ENCODE peak calls at places on chromosomes 1 and 21, in nine cellular contexts. O, M, R, I, P, J, D, X and W are unnamed samples. For H3K36me3, the result is how much of the 10 kb centered on the place peaks cover.

GRCh38 chr1:27388337-27389005 is 4.0 kb upstream of the GPR3 start:
- DNase-seq in I (peak), P (peak), J (peak), X (peak), M (peak), O (peak), D (peak), R (peak), W (peak)

GRCh38 chr1:66553846-66554245 is 19.9 kb downstream of the SGIP1 start:
- DNase-seq in P (no peak), M (no peak), I (no peak), R (no peak), D (no peak), X (no peak), J (no peak), O (peak), W (no peak)

GRCh38 chr1:85708826-85709222 is 591 bp upstream of the ZNHIT6 start:
- DNase-seq in I (no peak), D (peak), O (no peak), P (no peak), J (no peak), X (no peak), R (peak), M (no peak), W (no peak)

GRCh38 chr1:6743189-6744101 is 41.8 kb upstream of the CAMTA1 start:
- DNase-seq in O (peak), J (no peak), X (no peak), M (no peak), R (peak), D (no peak), P (no peak), I (no peak), W (peak)

GRCh38 chr1:211688421-211688820 is 13.0 kb upstream of the NEK2 start:
- DNase-seq in P (no peak), R (no peak), D (no peak), M (no peak), J (no peak), X (no peak), O (no peak), I (no peak), W (no peak)

GRCh38 chr1:67489643-67490042 is 59.4 kb upstream of the SERBP1 start:
- DNase-seq in P (peak), J (no peak), D (peak), X (peak), I (peak), O (peak), R (peak), M (peak), W (peak)

GRCh38 chr1:88753506-88753905 is 69.4 kb downstream of the PKN2 start:
- DNase-seq in O (no peak), P (no peak), D (no peak), R (peak), J (no peak), X (no peak), M (no peak), I (no peak), W (no peak)

GRCh38 chr1:223631367-223631977 is 34.0 kb downstream of the CAPN8 start:
- DNase-seq in R (no peak), J (no peak), M (no peak), D (no peak), I (no peak), O (peak), P (no peak), X (no peak), W (peak)

GRCh38 chr1:4825841-4826450 is 171.5 kb downstream of the AJAP1 start:
- DNase-seq in R (no peak), I (peak), M (peak), O (no peak), X (peak), J (no peak), D (peak), P (no peak), W (peak)

GRCh38 chr1:206951318-206952105 is 5.2 kb upstream of the PIGR start:
- DNase-seq in D (peak), R (no peak), X (no peak), O (no peak), I (no peak), P (no peak), M (no peak), J (no peak), W (no peak)

GRCh38 chr1:54255026-54255425 is 55.1 kb downstream of the MRPL37 start:
- DNase-seq in D (no peak), I (no peak), M (no peak), P (no peak), R (no peak), J (no peak), X (no peak), O (peak), W (peak)

GRCh38 chr1:187241971-187242370 is 413.2 kb downstream of the PLA2G4A start:
- DNase-seq in D (no peak), P (no peak), R (no peak), O (no peak), M (no peak), I (no peak), J (no peak), X (no peak), W (no peak)

DNA sequence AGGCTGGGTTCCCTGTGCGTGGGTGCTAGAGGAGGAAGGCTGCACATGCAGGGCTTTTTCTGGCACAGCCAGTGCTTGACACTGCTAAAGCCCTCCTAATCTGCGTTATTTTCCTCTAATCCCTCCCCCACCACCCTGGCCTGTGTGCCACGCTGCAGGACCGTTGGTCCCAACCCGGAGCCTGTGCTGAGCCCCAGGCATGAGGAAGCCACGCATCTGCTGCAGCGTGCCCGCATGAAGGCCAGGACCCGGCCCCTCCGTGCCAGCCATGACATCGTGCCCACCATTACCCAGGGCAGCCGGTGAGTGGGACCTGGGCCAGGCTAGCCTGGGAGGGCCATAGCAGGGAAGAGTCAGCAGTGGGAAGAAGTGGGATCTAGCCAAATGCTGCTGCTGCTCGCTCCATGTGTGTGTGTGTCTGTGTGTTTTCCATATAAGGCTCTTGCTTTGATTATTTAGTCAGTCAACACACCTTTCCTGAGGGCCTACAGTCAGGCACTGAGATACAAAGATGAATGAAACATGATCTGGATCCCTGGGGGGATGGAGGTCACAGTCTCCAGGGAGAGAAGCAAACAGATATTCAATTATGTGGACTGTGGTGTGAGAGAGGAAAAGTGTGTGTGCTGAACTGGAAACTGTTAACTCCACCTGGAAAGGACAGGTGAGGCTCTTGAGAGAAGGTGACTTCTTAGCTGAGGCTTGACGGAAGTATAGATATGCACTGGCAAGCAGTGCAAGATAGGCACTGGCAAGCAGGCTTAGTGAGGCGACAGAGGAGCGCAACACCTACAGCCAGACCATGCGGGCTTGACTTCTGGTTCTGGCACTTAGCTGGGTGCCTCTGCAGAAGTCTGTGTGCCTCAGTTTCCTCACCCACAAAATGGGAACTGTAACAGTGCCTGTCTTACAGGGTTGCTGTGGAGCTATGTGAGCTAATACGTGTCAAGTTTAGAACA is 15.9 kb downstream of the KIAA1614 start:
- DNase-seq in I (no peak), D (no peak), J (no peak), M (no peak), X (peak), O (no peak), P (no peak), R (no peak), W (no peak)
- TF ChIP-seq EZH2phosphoT487 in I (no peak), D (no peak), J (no peak), M (no peak), X (no peak), O (no peak), P (no peak), R (no peak), W (no peak)

GRCh38 chr1:156308078-156308477 is 9.0 kb upstream of the VHLL start:
- DNase-seq in O (peak), I (no peak), R (no peak), M (no peak), X (no peak), P (no peak), J (no peak), D (no peak), W (peak)
- H3K36me3 ChIP-seq in O (half or more), I (half or more), R (half or more), M (under half), X (half or more), P (under half), J (under half), D (under half), W (half or more)

GRCh38 chr1:9735800-9736199 is 84.3 kb downstream of the PIK3CD start:
- DNase-seq in R (no peak), P (no peak), M (no peak), J (no peak), I (no peak), O (no peak), X (no peak), D (no peak), W (no peak)
- TF ChIP-seq EZH2phosphoT487 in R (no peak), P (no peak), M (no peak), J (no peak), I (no peak), O (no peak), X (no peak), D (no peak), W (no peak)

GRCh38 chr21:45481977-45482898 is 60.0 kb downstream of the SLC19A1 start:
- DNase-seq in R (no peak), D (no peak), J (no peak), I (no peak), X (no peak), P (no peak), M (no peak), O (no peak), W (no peak)

GRCh38 chr21:45478816-45479669 is 63.2 kb downstream of the SLC19A1 start:
- DNase-seq in D (no peak), O (no peak), R (no peak), M (no peak), X (no peak), P (no peak), J (no peak), I (no peak), W (no peak)

GRCh38 chr21:45481566-45481965 is 60.7 kb downstream of the SLC19A1 start:
- DNase-seq in I (no peak), D (no peak), M (no peak), J (no peak), P (no peak), O (no peak), R (no peak), X (no peak), W (no peak)

GRCh38 chr21:45479691-45480675 is 62.3 kb downstream of the SLC19A1 start:
- DNase-seq in I (no peak), O (no peak), M (no peak), J (no peak), R (no peak), P (no peak), X (no peak), D (no peak), W (no peak)

DNA sequence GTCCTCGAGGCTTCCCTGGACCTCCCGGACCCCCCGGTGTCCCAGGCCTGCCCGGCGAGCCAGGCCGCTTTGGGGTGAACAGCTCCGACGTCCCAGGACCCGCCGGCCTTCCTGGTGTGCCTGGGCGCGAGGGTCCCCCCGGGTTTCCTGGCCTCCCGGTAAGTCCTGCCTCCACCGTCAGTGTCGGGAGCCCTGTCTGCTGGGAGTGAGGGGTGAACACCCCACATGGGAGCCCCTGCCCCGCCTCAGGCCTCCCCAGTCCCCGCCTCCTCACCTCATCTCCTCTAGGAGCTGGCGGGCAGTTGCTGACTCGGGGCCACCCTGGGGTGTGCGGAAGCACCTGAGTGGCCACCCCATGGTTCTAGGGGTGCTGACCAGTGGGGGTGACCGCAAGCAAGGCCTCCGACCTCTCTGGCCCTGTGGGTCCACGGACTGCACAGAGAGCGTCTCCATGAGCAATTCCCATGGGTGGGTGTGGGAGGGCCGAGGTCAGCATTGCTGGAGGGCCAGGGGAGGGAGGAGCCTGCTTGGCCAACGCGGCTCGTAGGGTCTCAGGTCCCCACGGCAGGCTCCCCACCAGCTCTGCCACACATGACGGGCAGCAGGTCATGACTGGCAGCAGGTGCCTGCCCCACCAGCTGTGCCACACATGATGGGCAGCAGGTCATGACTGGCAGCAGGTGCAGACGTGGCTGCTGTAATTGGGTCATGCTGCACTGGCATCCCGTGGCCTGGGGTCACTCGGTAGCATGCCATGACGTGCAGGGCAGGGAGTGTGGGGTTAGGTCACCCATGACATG is 61.3 kb downstream of the SLC19A1 start:
- DNase-seq in X (no peak), R (no peak), M (no peak), J (no peak), I (no peak), O (no peak), P (no peak), D (no peak), W (no peak)
- H3K36me3 ChIP-seq in X (under half), R (under half), M (under half), J (under half), I (under half), O (under half), P (under half), D (under half), W (under half)

DNA sequence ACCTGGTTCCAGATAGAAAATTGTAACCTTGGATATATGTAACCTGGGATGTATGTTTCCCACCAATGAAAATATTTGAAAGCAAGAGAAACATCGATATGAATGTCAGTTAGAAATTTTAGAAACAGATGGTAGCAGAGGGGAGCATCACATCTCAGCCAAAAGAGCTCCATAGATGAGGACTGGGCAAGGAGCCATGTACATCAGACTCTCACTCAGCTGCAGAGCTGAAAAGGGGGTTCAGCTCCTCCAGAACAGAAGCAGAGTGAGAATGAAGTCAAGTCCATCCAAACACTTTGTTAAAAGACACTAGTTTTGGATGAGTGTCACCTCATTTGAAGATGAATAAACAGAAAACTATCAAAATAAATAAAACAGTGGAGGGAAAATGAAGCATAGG is 202.4 kb downstream of the HMCN1 start:
- DNase-seq in I (no peak), J (no peak), O (no peak), R (no peak), P (no peak), D (no peak), M (no peak), X (no peak), W (no peak)
- TF ChIP-seq EZH2phosphoT487 in I (no peak), J (no peak), O (no peak), R (no peak), P (no peak), D (no peak), M (no peak), X (no peak), W (no peak)

GRCh38 chr1:201791051-201791774 is 37.7 kb upstream of the IPO9 start:
- DNase-seq in D (no peak), J (no peak), M (no peak), I (peak), R (no peak), P (no peak), O (no peak), X (no peak), W (no peak)

GRCh38 chr1:201790261-201790660 is 38.7 kb upstream of the IPO9 start:
- DNase-seq in O (peak), I (no peak), D (no peak), J (no peak), R (no peak), P (no peak), M (no peak), X (no peak), W (peak)

GRCh38 chr1:201786824-201787223 is 42.1 kb upstream of the IPO9 start:
- DNase-seq in J (no peak), O (peak), D (no peak), R (no peak), M (no peak), P (no peak), I (no peak), X (no peak), W (no peak)

GRCh38 chr1:201789245-201789644 is 39.7 kb upstream of the IPO9 start:
- DNase-seq in J (no peak), R (no peak), D (no peak), I (no peak), O (no peak), P (no peak), M (no peak), X (no peak), W (no peak)

GRCh38 chr1:201788296-201788695 is 40.7 kb upstream of the IPO9 start:
- DNase-seq in D (no peak), X (no peak), J (no peak), I (no peak), P (no peak), O (no peak), M (no peak), R (no peak), W (no peak)
- H3K36me3 ChIP-seq in D (under half), X (half or more), J (under half), I (under half), P (under half), O (half or more), M (under half), R (under half), W (under half)

GRCh38 chr1:84467298-84467697 is 11.8 kb upstream of the RPF1 start:
- DNase-seq in D (no peak), P (no peak), J (no peak), R (no peak), O (no peak), M (no peak), X (no peak), I (no peak), W (peak)
- TF ChIP-seq EZH2phosphoT487 in D (no peak), P (no peak), J (no peak), R (no peak), O (no peak), M (no peak), X (no peak), I (no peak), W (no peak)

DNA sequence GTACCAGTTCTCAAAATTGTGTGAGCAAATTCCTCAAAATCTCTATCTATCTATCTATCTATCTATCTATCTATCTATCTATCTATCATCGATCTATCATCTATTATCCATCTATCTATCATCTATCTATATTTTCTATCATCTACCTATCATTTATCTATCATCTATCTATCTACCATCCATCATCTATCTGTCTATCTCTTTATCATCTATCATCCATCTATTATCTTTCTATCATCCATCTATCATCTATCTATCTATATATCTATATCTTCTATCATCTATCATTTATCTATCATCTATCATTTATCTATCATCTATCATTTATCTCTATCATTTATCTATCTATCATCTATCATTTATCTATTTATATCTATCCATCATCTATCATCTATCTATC is 364.7 kb upstream of the GREM2 start:
- DNase-seq in X (no peak), M (no peak), I (no peak), D (no peak), P (no peak), O (no peak), J (no peak), R (no peak), W (no peak)
- H3K36me3 ChIP-seq in X (under half), M (under half), I (under half), D (under half), P (under half), O (under half), J (under half), R (under half), W (under half)

GRCh38 chr1:243415663-243416365 is 160.0 kb downstream of the SDCCAG8 start:
- DNase-seq in P (no peak), O (no peak), J (no peak), D (no peak), I (no peak), X (no peak), M (no peak), R (peak), W (no peak)
- TF ChIP-seq EZH2phosphoT487 in P (no peak), O (no peak), J (no peak), D (no peak), I (no peak), X (no peak), M (no peak), R (no peak), W (no peak)

GRCh38 chr1:51818487-51818886 is 60.0 kb downstream of the NRDC start:
- DNase-seq in J (no peak), M (no peak), I (no peak), R (no peak), D (peak), O (no peak), P (no peak), X (no peak), W (no peak)
- H3K36me3 ChIP-seq in J (under half), M (under half), I (half or more), R (under half), D (under half), O (half or more), P (under half), X (half or more), W (half or more)